ENCODE peak calls at places on chromosome 11, in ten cellular contexts. Q, P, I, W, Z, K, B, F, R and S are unnamed samples.

GRCh38 chr11:68216171-68216938 is 3.3 kb upstream of the KMT5B start:
- DNase-seq in R (no peak), K (no peak), Q (no peak), F (no peak), P (no peak), B (no peak), I (no peak), Z (no peak), W (no peak), S (no peak)

GRCh38 chr11:114317738-114318137 is 21.5 kb downstream of the NNMT start:
- DNase-seq in I (no peak), W (no peak), R (peak), K (no peak), P (peak), Z (peak), B (no peak), F (no peak), Q (peak), S (no peak)

GRCh38 chr11:2885017-2885675 is 429 bp downstream of the CDKN1C start:
- DNase-seq in F (peak), Z (peak), I (no peak), R (peak), P (peak), B (no peak), W (no peak), K (no peak), Q (no peak), S (no peak)

GRCh38 chr11:63622318-63622717 is 8.1 kb upstream of the PLAAT3 start:
- DNase-seq in Z (no peak), R (no peak), P (no peak), K (no peak), W (no peak), I (no peak), Q (no peak), B (no peak), F (no peak), S (no peak)

GRCh38 chr11:73854680-73855079 is 22.0 kb downstream of the COA4 start:
- DNase-seq in K (no peak), B (no peak), Z (peak), I (no peak), F (no peak), W (no peak), Q (no peak), P (peak), R (no peak), S (no peak)

GRCh38 chr11:112343368-112344039 is 82.8 kb upstream of the PLET1 start:
- DNase-seq in F (no peak), Z (peak), I (no peak), P (no peak), Q (peak), K (no peak), B (no peak), W (no peak), R (no peak), S (peak)

GRCh38 chr11:18987454-18988231 is 48.4 kb upstream of the MRGPRX1 start:
- DNase-seq in R (peak), P (no peak), I (no peak), Q (no peak), B (no peak), K (no peak), Z (no peak), F (no peak), W (no peak), S (no peak)

GRCh38 chr11:123159146-123159857 is 35.7 kb downstream of the CLMP start:
- DNase-seq in Q (no peak), W (no peak), K (no peak), R (no peak), P (no peak), B (no peak), Z (peak), F (no peak), I (no peak), S (peak)

GRCh38 chr11:62796281-62796680 is 4.5 kb upstream of the TMEM223 start:
- DNase-seq in R (no peak), Q (no peak), K (no peak), B (no peak), F (no peak), P (no peak), Z (no peak), W (no peak), I (no peak), S (no peak)

GRCh38 chr11:1699771-1700170 is 2.8 kb downstream of the KRTAP5-6 start:
- DNase-seq in Q (no peak), K (no peak), F (no peak), W (no peak), R (no peak), B (no peak), P (no peak), I (no peak), Z (no peak), S (no peak)

GRCh38 chr11:118916842-118917388 is 8.8 kb downstream of the BCL9L start:
- DNase-seq in I (no peak), Q (peak), K (no peak), R (no peak), P (peak), Z (peak), W (no peak), B (no peak), F (peak), S (no peak)

GRCh38 chr11:100739636-100740035 is 52.5 kb downstream of the ARHGAP42 start:
- DNase-seq in R (peak), P (peak), K (no peak), Q (no peak), I (no peak), W (no peak), F (no peak), B (no peak), Z (peak), S (no peak)

GRCh38 chr11:113562576-113562975 is 87.4 kb upstream of the DRD2 start:
- DNase-seq in Q (no peak), B (no peak), Z (no peak), R (no peak), I (no peak), F (no peak), P (no peak), K (no peak), W (no peak), S (no peak)

GRCh38 chr11:46210133-46210636 is 67.3 kb upstream of the CREB3L1 start:
- DNase-seq in K (no peak), F (peak), P (peak), W (no peak), Z (peak), B (no peak), I (no peak), Q (no peak), R (no peak), S (no peak)

GRCh38 chr11:3341298-3341697 is 37.6 kb downstream of the ZNF195 start:
- DNase-seq in Q (peak), R (peak), Z (peak), B (peak), F (peak), I (no peak), P (peak), W (peak), K (peak), S (no peak)

GRCh38 chr11:110431212-110432073 is 1.7 kb downstream of the FDX1 start:
- DNase-seq in W (no peak), Q (no peak), R (no peak), I (no peak), Z (peak), K (no peak), P (peak), F (no peak), B (no peak), S (no peak)

GRCh38 chr11:120381401-120381800 is 45.2 kb downstream of the ARHGEF12 start:
- DNase-seq in B (no peak), Q (no peak), R (no peak), F (no peak), K (no peak), P (no peak), W (no peak), Z (no peak), I (no peak), S (no peak)

GRCh38 chr11:117866526-117866925 is 9.9 kb downstream of the FXYD6 start:
- DNase-seq in I (no peak), K (no peak), P (no peak), W (no peak), Q (no peak), F (no peak), Z (no peak), B (no peak), R (no peak), S (no peak)

GRCh38 chr11:82734120-82734479 is 436 bp upstream of the FAM181B start:
- DNase-seq in W (no peak), K (no peak), Z (no peak), B (no peak), I (no peak), Q (no peak), F (no peak), P (no peak), R (no peak), S (no peak)

GRCh38 chr11:12285811-12286222 is 91.6 kb upstream of the PARVA start:
- DNase-seq in W (no peak), B (no peak), Q (no peak), I (no peak), K (no peak), P (no peak), Z (no peak), F (no peak), R (no peak), S (peak)

GRCh38 chr11:94933225-94934130 is 39.9 kb downstream of the CWC15 start:
- DNase-seq in K (no peak), P (peak), Z (peak), W (no peak), Q (no peak), R (peak), B (no peak), F (no peak), I (no peak), S (peak)

GRCh38 chr11:64841592-64842365 is 2.7 kb downstream of the CDC42BPG start:
- DNase-seq in P (no peak), Q (no peak), W (no peak), B (no peak), R (no peak), K (no peak), F (no peak), Z (no peak), I (no peak), S (no peak)

GRCh38 chr11:57255618-57256017 is 18.6 kb upstream of the APLNR start:
- DNase-seq in Z (no peak), Q (no peak), W (no peak), R (no peak), P (no peak), B (no peak), K (no peak), F (no peak), I (no peak), S (no peak)

GRCh38 chr11:35918716-35919115 is 25.1 kb upstream of the LDLRAD3 start:
- DNase-seq in B (no peak), Q (no peak), R (no peak), K (no peak), I (no peak), W (no peak), P (no peak), F (no peak), Z (no peak), S (no peak)

GRCh38 chr11:116703421-116703820 is 69.4 kb downstream of the BUD13 start:
- DNase-seq in Q (no peak), F (no peak), R (no peak), I (no peak), P (no peak), Z (peak), W (no peak), B (no peak), K (no peak), S (no peak)

GRCh38 chr11:59463176-59463575 is 6.4 kb downstream of the OR4D6 start:
- DNase-seq in Z (peak), P (peak), F (no peak), I (no peak), B (no peak), Q (no peak), W (no peak), R (no peak), K (no peak), S (no peak)

GRCh38 chr11:65291613-65292012 is 23.1 kb upstream of the CDC42EP2 start:
- DNase-seq in W (no peak), R (no peak), P (peak), Q (no peak), B (no peak), K (no peak), I (no peak), F (no peak), Z (peak), S (no peak)

GRCh38 chr11:42249401-42249800 is 789.9 kb upstream of the LRRC4C start:
- DNase-seq in I (no peak), W (no peak), K (no peak), Q (no peak), F (no peak), P (no peak), B (no peak), Z (peak), R (no peak), S (no peak)

GRCh38 chr11:612201-612960 is 3.4 kb downstream of the IRF7 start:
- DNase-seq in W (peak), P (no peak), Z (peak), I (no peak), Q (no peak), K (no peak), R (peak), F (no peak), B (no peak), S (no peak)

GRCh38 chr11:20873054-20873453 is 203.7 kb downstream of the NELL1 start:
- DNase-seq in R (peak), B (no peak), Z (no peak), I (no peak), K (no peak), W (no peak), Q (peak), F (peak), P (no peak), S (no peak)

GRCh38 chr11:101583180-101584128 is at the start of gene TRPC6:
- DNase-seq in Q (no peak), B (no peak), F (no peak), P (peak), R (no peak), Z (peak), K (no peak), W (no peak), I (no peak), S (no peak)

GRCh38 chr11:29251738-29252137 is 765.1 kb downstream of the KCNA4 start:
- DNase-seq in R (no peak), F (no peak), Q (no peak), B (no peak), W (no peak), I (no peak), Z (no peak), P (no peak), K (no peak), S (no peak)

GRCh38 chr11:59584294-59584693 is 31.3 kb downstream of the OSBP start:
- DNase-seq in K (no peak), B (no peak), Q (no peak), F (no peak), I (no peak), Z (no peak), P (no peak), R (no peak), W (no peak), S (no peak)

GRCh38 chr11:108568183-108568858 is 25.2 kb downstream of the EXPH5 start:
- DNase-seq in Q (no peak), W (no peak), I (no peak), F (no peak), R (no peak), P (no peak), K (no peak), Z (no peak), B (no peak), S (no peak)

GRCh38 chr11:78050964-78051831 is 12.5 kb upstream of the THRSP start:
- DNase-seq in F (no peak), W (no peak), R (peak), B (no peak), Q (no peak), K (no peak), Z (peak), P (peak), I (no peak), S (no peak)

GRCh38 chr11:37320921-37321320 is 722.9 kb upstream of the RAG2 start:
- DNase-seq in K (no peak), R (no peak), B (no peak), F (no peak), I (no peak), Z (no peak), W (no peak), Q (no peak), P (no peak), S (no peak)

GRCh38 chr11:18080451-18080850 is 25.4 kb downstream of the SAAL1 start:
- DNase-seq in K (no peak), Z (no peak), R (no peak), B (no peak), I (no peak), F (no peak), P (no peak), W (no peak), Q (no peak), S (no peak)